ENCODE peak calls at places on chromosomes 7 and 10, in ten cellular contexts. M, T, K, X, P, S, L, U, Q and H are unnamed samples.

GRCh38 chr7:6276911-6277408 is 4.5 kb upstream of the CYTH3 start:
- DNase-seq in M (no peak), T (no peak), K (no peak), X (no peak), P (no peak), S (no peak), L (peak), U (no peak), Q (no peak), H (no peak)

GRCh38 chr7:6142871-6143380 is 111.8 kb downstream of the ANKRD61 start:
- DNase-seq in M (no peak), T (no peak), K (no peak), X (no peak), P (no peak), S (no peak), L (no peak), U (peak), Q (no peak), H (no peak)

GRCh38 chr10:44786451-44786850 is 124.7 kb upstream of the TMEM72 start:
- DNase-seq in M (no peak), T (peak), K (no peak), X (peak), P (no peak), S (no peak), L (peak), U (peak), Q (no peak), H (no peak)

GRCh38 chr10:29895436-29895835 is 163.9 kb downstream of the JCAD start:
- DNase-seq in M (no peak), T (peak), K (no peak), X (peak), P (no peak), S (no peak), L (peak), U (peak), Q (no peak), H (no peak)

GRCh38 chr10:77409697-77410471 is 227.7 kb downstream of the KCNMA1 start:
- DNase-seq in M (peak), T (peak), K (no peak), X (no peak), P (no peak), S (peak), L (no peak), U (no peak), Q (no peak), H (no peak)

GRCh38 chr10:73110345-73110849 is at the start of gene NUDT13:
- DNase-seq in M (peak), T (peak), K (peak), X (peak), P (peak), S (peak), L (peak), U (no peak), Q (peak), H (peak)

GRCh38 chr10:113303747-113304146 is 249.1 kb upstream of the HABP2 start:
- DNase-seq in M (no peak), T (peak), K (no peak), X (peak), P (no peak), S (peak), L (no peak), U (no peak), Q (no peak), H (no peak)

GRCh38 chr10:61987951-61988379 is 86.5 kb downstream of the ARID5B start:
- DNase-seq in M (no peak), T (peak), K (peak), X (peak), P (no peak), S (no peak), L (no peak), U (no peak), Q (no peak), H (peak)

GRCh38 chr10:63885159-63885558 is 364.0 kb downstream of the REEP3 start:
- DNase-seq in M (no peak), T (no peak), K (no peak), X (no peak), P (no peak), S (no peak), L (no peak), U (no peak), Q (no peak), H (no peak)

GRCh38 chr7:16293669-16294425 is 127.5 kb downstream of the CRPPA start:
- DNase-seq in M (no peak), T (peak), K (no peak), X (no peak), P (no peak), S (no peak), L (no peak), U (no peak), Q (no peak), H (no peak)

DNA sequence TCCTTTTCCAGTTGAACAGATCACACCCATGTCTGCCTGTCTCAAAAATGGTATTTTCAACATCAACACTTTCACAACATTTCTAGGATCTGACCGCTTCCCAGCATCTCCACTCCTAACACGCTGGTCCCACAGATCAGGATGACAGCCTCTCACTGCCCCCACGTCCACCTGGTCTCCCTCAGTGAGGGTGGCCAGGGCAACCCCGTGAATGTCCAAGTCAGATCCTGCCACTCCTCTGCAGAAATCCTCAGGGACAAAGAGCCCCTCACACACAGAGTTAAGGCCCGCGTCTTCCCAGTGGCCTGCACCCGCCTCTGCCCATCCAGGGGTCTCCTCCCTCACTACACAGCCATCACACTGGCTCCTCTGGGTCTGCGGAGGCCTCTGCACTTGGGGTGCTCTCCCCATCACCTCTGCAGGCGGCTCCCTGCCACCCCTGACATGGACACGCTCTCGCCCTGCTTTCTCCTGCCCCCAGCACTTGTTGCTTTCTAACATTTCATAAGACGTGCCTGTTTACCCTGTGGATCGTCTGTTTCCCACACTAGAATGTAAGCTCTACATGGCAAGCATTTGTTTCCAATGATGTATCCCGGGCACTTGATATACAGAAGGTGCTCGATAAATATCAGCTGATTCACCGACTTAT is 20.0 kb downstream of the GNA12 start:
- DNase-seq in M (no peak), T (no peak), K (no peak), X (no peak), P (no peak), S (no peak), L (no peak), U (no peak), Q (no peak), H (no peak)
- TF ChIP-seq CTCF in M (no peak), T (no peak), K (no peak), X (no peak), P (no peak), S (no peak), L (no peak), U (no peak), Q (no peak), H (no peak)

DNA sequence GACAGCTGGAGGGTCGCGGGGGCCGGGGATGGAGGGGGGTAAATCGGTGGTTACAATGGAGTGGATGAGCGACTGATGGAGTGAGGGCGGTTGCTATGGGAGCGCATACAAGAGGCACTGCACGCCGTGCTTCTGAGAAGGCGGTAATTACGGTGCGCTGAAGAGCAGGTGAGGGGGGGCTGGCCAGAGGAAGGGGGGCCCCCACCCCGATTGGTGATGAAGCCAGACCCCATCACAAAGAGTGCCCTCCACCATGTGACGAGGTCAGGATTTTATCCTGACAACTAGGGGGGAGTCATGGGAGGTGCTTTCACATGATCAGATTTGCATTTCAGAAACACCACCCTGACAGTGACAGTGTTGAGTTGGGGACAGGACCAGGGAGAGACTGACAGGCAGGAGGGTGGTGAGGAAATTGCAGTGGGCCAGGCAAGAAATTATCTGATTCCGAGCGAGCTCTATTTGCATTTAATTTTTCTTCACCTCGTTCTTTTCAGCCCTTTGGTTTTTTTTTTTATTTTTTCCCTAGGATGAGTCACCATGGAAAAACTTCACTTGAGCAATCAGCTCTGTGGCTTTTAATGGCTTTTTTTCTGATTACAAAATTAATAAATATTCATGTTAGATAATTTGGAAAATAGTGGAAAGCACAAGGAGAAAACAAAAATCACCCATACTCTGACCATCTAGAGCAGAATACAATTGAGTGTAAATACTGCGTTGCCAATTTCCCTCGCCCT is 7.9 kb downstream of the CPA5 start:
- DNase-seq in M (no peak), T (peak), K (no peak), X (peak), P (no peak), S (peak), L (peak), U (no peak), Q (no peak), H (no peak)
- TF ChIP-seq CTCF in M (no peak), T (no peak), K (no peak), X (no peak), P (no peak), S (no peak), L (no peak), U (no peak), Q (no peak), H (no peak)

GRCh38 chr10:84522612-84523462 is 194.4 kb downstream of the CCSER2 start:
- DNase-seq in M (no peak), T (peak), K (no peak), X (no peak), P (no peak), S (no peak), L (peak), U (no peak), Q (no peak), H (no peak)
- TF ChIP-seq CTCF in M (no peak), T (peak), K (no peak), X (no peak), P (no peak), S (no peak), L (no peak), U (no peak), Q (no peak), H (no peak)

GRCh38 chr7:151191544-151191943 is 4.5 kb upstream of the ASB10 start:
- DNase-seq in M (no peak), T (no peak), K (no peak), X (no peak), P (no peak), S (no peak), L (no peak), U (no peak), Q (no peak), H (no peak)
- TF ChIP-seq CTCF in M (no peak), T (no peak), K (no peak), X (no peak), P (no peak), S (no peak), L (no peak), U (no peak), Q (no peak), H (no peak)

DNA sequence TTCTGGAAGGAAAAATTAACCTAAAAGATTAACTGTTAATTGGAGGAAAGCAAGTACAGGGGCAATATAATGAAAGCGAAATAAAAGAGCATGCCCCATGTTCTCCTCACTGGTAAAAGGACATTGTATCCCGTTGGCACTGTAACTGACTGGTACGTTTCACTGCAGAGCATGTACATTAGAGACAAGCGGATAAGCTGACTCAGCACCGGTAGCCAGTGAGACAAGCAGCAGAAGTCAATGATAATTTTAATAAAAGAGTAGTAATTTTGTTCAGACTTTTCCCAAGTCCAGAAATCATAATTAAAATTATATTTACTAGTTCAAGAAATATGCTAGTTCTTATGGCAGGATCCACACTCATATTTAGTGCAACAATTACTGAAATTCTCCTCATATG is 161.5 kb upstream of the VWC2 start:
- DNase-seq in M (no peak), T (no peak), K (no peak), X (no peak), P (no peak), S (no peak), L (no peak), U (no peak), Q (no peak), H (no peak)
- TF ChIP-seq CTCF in M (no peak), T (no peak), K (no peak), X (no peak), P (no peak), S (no peak), L (no peak), U (no peak), Q (no peak), H (no peak)